ENCODE peak calls at places on chromosome 15, in four cellular contexts. W is HepG2, B is K562, O is GM12878. F is an unnamed sample.

GRCh38 chr15:42146551-42147430 is 9.6 kb downstream of the PLA2G4F start:
- DNase-seq in W (no peak), B (peak), O (no peak), F (no peak)

GRCh38 chr15:63030101-63030528 is 12.4 kb upstream of the TPM1 start:
- DNase-seq in O (no peak), W (no peak), B (no peak), F (no peak)

GRCh38 chr15:80777137-80777536 is 2.0 kb upstream of the CEMIP start:
- DNase-seq in O (no peak), B (no peak), W (no peak), F (no peak)

GRCh38 chr15:92812271-92812670 is 87.9 kb upstream of the CHD2 start:
- DNase-seq in O (no peak), B (no peak), W (no peak), F (no peak)

GRCh38 chr15:67613708-67614107 is 71.2 kb downstream of the MAP2K5 start:
- DNase-seq in O (no peak), B (no peak), W (no peak), F (no peak)

GRCh38 chr15:74788716-74789151 is 6.9 kb downstream of the CSK start:
- DNase-seq in O (peak), W (no peak), B (no peak), F (no peak)

GRCh38 chr15:100211855-100212850 is 129.6 kb downstream of the ADAMTS17 start:
- DNase-seq in W (peak), O (no peak), B (no peak), F (no peak)

GRCh38 chr15:36263666-36264065 is 315.8 kb upstream of the CDIN1 start:
- DNase-seq in W (no peak), O (no peak), B (no peak), F (no peak)

GRCh38 chr15:74387988-74388955 is 20.8 kb upstream of the CYP11A1 start:
- DNase-seq in W (peak), O (no peak), B (no peak), F (no peak)

GRCh38 chr15:42071717-42072116 is 22.6 kb downstream of the PLA2G4D start:
- DNase-seq in O (no peak), W (no peak), B (no peak), F (no peak)

GRCh38 chr15:55248895-55249294 is 40.7 kb downstream of the RAB27A start:
- DNase-seq in B (no peak), O (no peak), W (no peak), F (no peak)
- TF ChIP-seq FOXM1 in B (no peak), O (no peak), W (no peak), F (no peak)

DNA sequence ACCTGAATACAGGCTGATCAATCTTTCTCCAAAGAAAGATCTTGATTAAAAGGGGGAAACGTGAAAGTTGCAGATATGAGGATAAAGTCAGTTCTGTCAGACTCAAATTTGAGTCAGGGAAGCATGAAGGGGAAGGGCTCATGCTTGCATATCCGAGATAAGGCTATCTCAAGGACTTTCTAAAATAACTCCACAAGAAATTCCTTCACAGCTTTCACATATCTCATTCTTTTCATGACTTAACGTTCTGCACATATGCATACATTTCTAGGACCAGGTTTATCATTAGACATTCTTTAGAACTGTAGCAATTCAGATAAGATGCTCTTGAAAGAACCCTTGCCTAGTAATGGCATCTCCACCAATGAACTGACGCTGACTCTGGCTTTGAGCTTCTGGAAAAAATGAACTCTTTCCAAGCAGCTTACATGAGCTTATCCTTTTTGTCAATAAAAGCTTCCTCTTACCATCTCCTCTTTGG is 15.9 kb downstream of the SH3GL3 start:
- DNase-seq in W (no peak), B (peak), O (no peak), F (no peak)
- TF ChIP-seq SP1 in W (no peak), B (no peak), O (no peak), F (no peak)

DNA sequence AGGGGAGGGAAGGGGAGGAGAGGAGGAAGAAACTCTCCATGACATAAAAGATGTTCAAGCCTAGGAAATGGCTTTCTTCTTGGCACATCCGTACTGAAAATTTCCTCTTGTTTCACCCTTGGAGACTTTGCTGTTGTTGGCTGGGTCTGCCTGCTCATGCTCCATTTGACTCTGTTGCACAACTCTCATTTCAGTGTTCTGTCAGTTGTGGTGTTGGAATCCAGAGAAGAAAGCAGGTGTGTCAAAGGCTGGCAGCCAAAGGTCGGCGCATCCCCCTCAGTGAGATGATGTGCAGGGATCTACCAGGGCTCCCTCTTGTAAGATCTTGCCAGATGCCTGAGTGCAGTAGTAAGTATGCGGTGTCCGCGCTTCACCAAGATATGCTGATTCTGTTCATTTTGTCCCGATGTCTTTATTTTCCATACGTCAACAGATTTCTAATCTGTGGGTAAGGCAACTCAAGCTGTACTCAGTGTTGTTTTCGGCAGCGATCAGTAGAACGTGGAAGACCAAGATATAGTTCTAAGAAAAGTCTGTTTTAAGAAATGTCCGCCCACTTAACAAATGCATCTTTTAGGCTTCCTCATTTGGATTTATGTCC is 265.2 kb upstream of the GOLGA6L4 start:
- DNase-seq in W (no peak), B (no peak), O (no peak), F (no peak)
- TF ChIP-seq FOXM1 in W (no peak), B (no peak), O (no peak), F (no peak)

DNA sequence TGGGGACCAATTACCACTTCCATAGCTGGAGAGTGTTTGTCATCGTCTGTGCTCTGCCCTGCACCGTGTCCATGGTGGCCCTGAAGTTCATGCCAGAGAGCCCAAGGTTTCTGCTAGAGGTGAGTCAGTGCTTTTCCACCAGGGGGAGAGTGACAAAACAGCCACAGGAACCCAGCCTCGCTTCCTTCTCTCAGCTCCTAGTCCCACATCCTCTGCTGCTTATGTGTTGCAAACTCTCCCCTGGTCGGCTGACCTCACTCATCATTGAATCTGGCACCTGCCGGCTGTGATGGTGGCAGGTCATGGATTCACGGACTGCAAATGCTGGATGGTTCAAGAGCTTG is 158.4 kb downstream of the SV2B start:
- DNase-seq in B (no peak), O (no peak), W (no peak), F (peak)
- TF ChIP-seq SP1 in B (no peak), O (no peak), W (no peak), F (no peak)

DNA sequence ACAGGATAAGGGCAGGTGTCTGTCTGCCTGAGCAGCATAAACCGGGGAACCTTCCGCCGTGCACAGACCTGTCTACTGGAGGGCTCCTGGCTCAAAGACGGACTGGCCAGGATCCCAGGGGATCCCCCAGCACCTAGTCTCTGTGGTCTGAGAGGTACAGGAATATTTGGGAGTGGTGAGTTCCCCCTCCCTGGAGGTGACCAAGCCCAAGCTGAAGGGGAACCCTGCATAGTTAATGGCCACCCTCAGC is 194.7 kb upstream of the TLE3 start:
- DNase-seq in B (no peak), W (no peak), O (no peak), F (no peak)
- TF ChIP-seq FOXM1 in B (no peak), W (no peak), O (no peak), F (no peak)

DNA sequence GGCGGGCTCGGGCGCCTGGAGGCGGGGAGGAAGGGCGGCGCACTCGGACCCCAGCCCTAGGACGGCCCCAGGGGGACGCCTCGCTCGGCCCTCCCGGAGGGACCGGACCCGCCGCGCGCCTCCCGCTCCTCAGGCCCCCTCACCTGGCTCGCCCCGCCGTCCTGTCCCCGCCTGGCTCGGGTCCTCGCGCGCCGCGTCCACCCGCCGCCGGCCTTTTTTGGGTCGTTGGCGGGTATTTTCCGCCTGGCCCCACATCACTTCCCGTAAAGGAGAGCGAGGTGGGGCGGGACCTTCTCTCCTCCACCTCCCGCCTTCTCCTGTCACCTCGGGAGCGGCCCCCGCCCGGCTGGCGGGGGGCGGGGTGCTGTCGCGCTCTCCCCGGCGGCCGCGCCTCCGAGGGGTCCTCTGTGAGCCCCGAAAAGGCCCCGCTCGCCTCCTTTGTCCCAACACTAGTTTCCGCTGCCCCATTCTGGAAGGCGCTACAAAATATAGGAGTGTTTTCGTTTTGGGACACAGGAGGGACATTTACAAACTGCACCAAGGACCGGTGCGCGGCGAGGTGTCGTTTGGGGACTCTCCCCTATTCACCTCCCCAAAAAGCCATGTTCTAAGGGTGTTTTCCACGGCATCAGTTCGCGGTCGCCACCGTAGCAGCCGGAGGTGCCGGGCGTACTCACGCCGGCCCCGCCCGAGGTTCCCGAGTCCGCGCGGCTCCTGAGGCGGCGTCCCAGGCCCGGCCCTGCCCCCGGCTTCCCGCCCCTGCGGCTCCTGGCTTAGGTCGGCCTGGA is at the start of gene RAB27A:
- DNase-seq in O (no peak), B (peak), W (peak), F (peak)
- TF ChIP-seq SP1 in O (no peak), B (peak), W (peak), F (no peak)

GRCh38 chr15:40010681-40011080 is 28.3 kb downstream of the SRP14 start:
- DNase-seq in B (no peak), O (no peak), W (no peak), F (no peak)
- TF ChIP-seq FOXM1 in B (no peak), O (no peak), W (no peak), F (no peak)

GRCh38 chr15:44426975-44427755 is at the start of gene CTDSPL2:
- DNase-seq in W (peak), O (peak), B (peak), F (peak)

DNA sequence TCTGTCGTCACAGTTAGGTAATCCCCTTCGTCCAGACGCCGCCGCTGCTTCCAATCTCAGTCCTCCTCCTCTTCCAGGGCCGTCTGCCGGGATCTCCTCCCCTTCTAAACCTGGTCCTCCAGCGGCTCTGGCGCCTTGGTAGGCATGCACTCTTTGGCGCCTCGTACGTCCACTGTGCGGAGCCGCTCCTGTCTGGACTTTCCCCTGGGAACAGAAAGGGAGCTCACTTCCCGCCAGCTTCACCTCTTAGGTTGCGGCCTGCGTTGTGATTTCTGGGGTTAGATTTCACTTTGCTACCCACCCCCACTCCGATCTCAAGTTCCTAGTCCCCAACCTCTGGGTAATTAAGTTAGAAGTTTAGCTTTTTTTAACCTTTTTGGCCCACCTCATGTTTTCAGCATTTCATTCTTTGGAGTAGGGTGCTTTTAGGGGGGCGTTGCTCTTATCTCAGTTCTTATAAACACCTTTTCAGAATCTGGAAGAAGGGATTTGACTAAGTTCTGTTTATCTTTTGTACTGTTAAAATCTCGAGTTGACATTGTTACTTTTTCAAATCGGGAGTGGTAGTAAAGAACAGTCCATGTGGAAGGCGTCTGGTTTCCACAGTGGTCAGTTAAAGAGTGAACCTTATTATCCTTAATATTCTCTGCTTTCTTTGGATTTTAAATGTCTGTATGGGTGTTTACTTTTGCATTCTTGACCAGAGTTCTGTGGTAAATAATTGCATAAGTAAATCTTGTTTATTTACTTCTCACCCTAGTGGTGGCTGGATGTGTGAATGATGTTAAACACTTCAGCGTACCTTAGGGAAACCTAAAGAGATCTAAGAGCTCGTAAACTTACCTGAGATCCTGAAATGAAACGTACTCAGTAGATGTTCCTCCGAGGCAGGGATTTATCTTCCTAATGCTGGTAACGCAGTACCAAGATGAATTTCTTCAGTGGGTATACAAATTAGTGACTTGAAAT is 611 bp downstream of the CTDSPL2 start:
- DNase-seq in B (peak), O (no peak), W (peak), F (peak)
- TF ChIP-seq SP1 in B (no peak), O (no peak), W (no peak), F (no peak)

DNA sequence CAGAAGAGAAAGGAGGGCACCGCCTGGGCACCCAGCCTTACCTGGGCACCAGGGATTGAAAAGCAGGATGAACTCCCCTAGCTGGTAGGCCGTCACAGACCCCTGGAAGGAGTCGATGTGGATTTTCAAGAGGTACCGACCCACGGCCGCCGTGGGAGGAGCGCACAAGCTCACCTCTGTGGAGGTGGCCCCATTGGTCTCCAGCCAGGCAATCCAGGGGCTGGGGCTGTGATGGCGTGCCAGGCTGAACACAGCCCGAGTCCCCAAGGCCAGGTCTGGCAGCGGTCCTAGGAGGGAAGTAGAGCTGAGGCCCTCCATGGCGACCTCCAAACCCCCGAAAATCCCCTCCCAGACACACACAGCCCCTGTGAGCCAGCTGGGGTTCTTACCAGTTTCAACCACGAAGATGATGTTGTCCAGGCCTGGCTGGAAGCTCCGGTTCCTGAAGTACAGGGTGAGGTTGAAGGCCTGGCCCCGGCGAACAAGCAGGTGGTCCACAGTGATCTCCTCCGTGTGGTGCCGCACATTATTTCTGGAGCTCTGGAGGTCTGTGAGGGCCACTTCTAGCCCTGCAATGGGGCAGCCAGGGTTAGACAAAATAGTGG is 6.6 kb downstream of the TGM5 start:
- DNase-seq in O (no peak), B (no peak), W (no peak), F (no peak)
- TF ChIP-seq FOXM1 in O (no peak), B (no peak), W (no peak), F (no peak)

F was measured in HEK293T.